ENCODE peak calls at places on chromosome 5, in nine cellular contexts. D, N, X, E, V, H, G, K and U are unnamed samples.

GRCh38 chr5:59357421-59357977 is 536.0 kb downstream of the PDE4D start:
- DNase-seq in V (peak; percentile 96), H (peak; percentile 55), N (no peak), K (no peak), E (peak; percentile 8), D (peak; percentile 32), G (peak; percentile 11), X (peak; percentile 22), U (no peak)

GRCh38 chr5:53023969-53024368 is 34.8 kb downstream of the ITGA2 start:
- DNase-seq in G (no peak), H (no peak), D (no peak), K (no peak), X (no peak), V (peak; percentile 26), N (no peak), E (peak; percentile 95), U (no peak)

GRCh38 chr5:157649091-157649490 is 3.1 kb downstream of the SOX30 start:
- DNase-seq in E (no peak), K (no peak), X (no peak), V (no peak), N (no peak), H (no peak), D (no peak), G (no peak), U (no peak)

GRCh38 chr5:40240671-40241070 is 439.0 kb upstream of the PTGER4 start:
- DNase-seq in E (no peak), H (no peak), G (no peak), N (no peak), V (no peak), K (no peak), D (no peak), X (no peak), U (no peak)

GRCh38 chr5:61082516-61083280 is 79.6 kb downstream of the SMIM15 start:
- DNase-seq in D (no peak), K (no peak), E (peak; percentile 39), N (no peak), H (no peak), V (no peak), X (no peak), G (no peak), U (no peak)

GRCh38 chr5:80408475-80408875 is 611 bp downstream of the ZFYVE16 start:
- DNase-seq in H (peak; percentile 76), V (peak; percentile 70), K (peak; percentile 23), X (no peak), D (peak; percentile 70), G (peak; percentile 61), N (peak; percentile 42), E (peak; percentile 38), U (no peak)

GRCh38 chr5:6899215-6899614 is 186.0 kb downstream of the TENT4A start:
- DNase-seq in X (no peak), G (no peak), H (no peak), D (peak; percentile 90), E (no peak), V (no peak), K (no peak), N (no peak), U (no peak)

GRCh38 chr5:3098821-3099220 is 347.3 kb upstream of the IRX2 start:
- DNase-seq in D (no peak), E (no peak), H (no peak), N (no peak), V (no peak), K (no peak), G (no peak), X (no peak), U (no peak)

GRCh38 chr5:14664270-14665109 is at the start of gene OTULIN:
- DNase-seq in E (peak; percentile 85), K (peak; percentile 72), V (peak; percentile 91), N (peak; percentile 86), D (peak; percentile 92), H (peak; percentile 95), X (peak; percentile 98), G (peak; percentile 90), U (no peak)

GRCh38 chr5:169870221-169870620 is 110.1 kb downstream of the INSYN2B start:
- DNase-seq in H (no peak), G (no peak), D (no peak), X (no peak), K (no peak), N (no peak), E (no peak), V (no peak), U (no peak)

GRCh38 chr5:95915999-95916686 is 45.5 kb downstream of the ELL2 start:
- DNase-seq in E (no peak), V (no peak), X (no peak), G (no peak), D (no peak), H (no peak), N (no peak), K (no peak), U (no peak)

GRCh38 chr5:108324886-108325285 is 57.0 kb downstream of the FBXL17 start:
- DNase-seq in K (no peak), X (no peak), V (no peak), H (no peak), D (no peak), N (no peak), G (no peak), E (no peak), U (no peak)

GRCh38 chr5:149635394-149635793 is 54.1 kb downstream of the ARHGEF37 start:
- DNase-seq in X (no peak), D (no peak), N (no peak), H (no peak), G (no peak), E (peak; percentile 74), K (no peak), V (no peak), U (no peak)

GRCh38 chr5:149633671-149634350 is 52.5 kb downstream of the ARHGEF37 start:
- DNase-seq in E (peak; percentile 46), K (no peak), N (no peak), D (no peak), V (no peak), X (no peak), G (no peak), H (no peak), U (no peak)

GRCh38 chr5:149631506-149631905 is 50.2 kb downstream of the ARHGEF37 start:
- DNase-seq in X (no peak), D (no peak), N (no peak), G (no peak), E (no peak), V (no peak), K (no peak), H (no peak), U (no peak)

GRCh38 chr5:149630337-149630736 is 49.0 kb downstream of the ARHGEF37 start:
- DNase-seq in H (no peak), K (no peak), N (no peak), V (no peak), D (no peak), E (no peak), X (no peak), G (no peak), U (no peak)

GRCh38 chr5:149632311-149633251 is 51.3 kb downstream of the ARHGEF37 start:
- DNase-seq in E (peak; percentile 93), N (no peak), K (no peak), V (peak; percentile 34), H (no peak), G (peak; percentile 31), X (no peak), D (no peak), U (no peak)
- TF ChIP-seq POLR2A in E (no peak), N (no peak), K (no peak), V (no peak), H (no peak), G (no peak), X (no peak), D (no peak), U (no peak)

GRCh38 chr5:143354025-143354424 is 49.5 kb downstream of the NR3C1 start:
- DNase-seq in K (no peak), N (no peak), X (no peak), G (no peak), V (no peak), H (no peak), E (no peak), D (no peak), U (no peak)

GRCh38 chr5:143350341-143350740 is 53.1 kb downstream of the NR3C1 start:
- DNase-seq in E (no peak), N (no peak), H (no peak), X (no peak), D (no peak), V (no peak), K (no peak), G (no peak), U (no peak)

GRCh38 chr5:143352691-143353090 is 50.8 kb downstream of the NR3C1 start:
- DNase-seq in N (no peak), D (no peak), X (no peak), V (no peak), E (no peak), K (no peak), H (no peak), G (no peak), U (no peak)

GRCh38 chr5:143349127-143349526 is 54.4 kb downstream of the NR3C1 start:
- DNase-seq in G (no peak), V (no peak), X (no peak), H (no peak), K (no peak), E (peak; percentile 37), N (no peak), D (no peak), U (no peak)

GRCh38 chr5:143350790-143351603 is 52.5 kb downstream of the NR3C1 start:
- DNase-seq in E (peak; percentile 95), K (no peak), V (peak; percentile 39), D (no peak), N (no peak), X (no peak), G (no peak), H (no peak), U (no peak)
- H3K4me1 ChIP-seq in E (peaks cover 15% of the 10 kb centered on the region), K (no peaks in the 10 kb centered on the region), V (peaks cover 98% of the 10 kb centered on the region), D (peaks cover 16% of the 10 kb centered on the region), N (peaks cover 10% of the 10 kb centered on the region), X (peaks cover 98% of the 10 kb centered on the region), G (peaks cover 10% of the 10 kb centered on the region), H (peaks cover 94% of the 10 kb centered on the region), U (peaks cover 81% of the 10 kb centered on the region)

GRCh38 chr5:72280655-72281069 is 39.4 kb downstream of the MRPS27 start:
- DNase-seq in X (no peak), H (no peak), V (peak; percentile 63), K (peak; percentile 28), N (peak; percentile 34), G (peak; percentile 9), D (peak; percentile 40), E (peak; percentile 66), U (no peak)
- TF ChIP-seq CTCF in X (no peak), H (peak; percentile 55), V (peak; percentile 49), K (peak; percentile 51), N (peak; percentile 30), G (no peak), D (peak; percentile 34), E (peak; percentile 52), U (peak; percentile 26)

DNA sequence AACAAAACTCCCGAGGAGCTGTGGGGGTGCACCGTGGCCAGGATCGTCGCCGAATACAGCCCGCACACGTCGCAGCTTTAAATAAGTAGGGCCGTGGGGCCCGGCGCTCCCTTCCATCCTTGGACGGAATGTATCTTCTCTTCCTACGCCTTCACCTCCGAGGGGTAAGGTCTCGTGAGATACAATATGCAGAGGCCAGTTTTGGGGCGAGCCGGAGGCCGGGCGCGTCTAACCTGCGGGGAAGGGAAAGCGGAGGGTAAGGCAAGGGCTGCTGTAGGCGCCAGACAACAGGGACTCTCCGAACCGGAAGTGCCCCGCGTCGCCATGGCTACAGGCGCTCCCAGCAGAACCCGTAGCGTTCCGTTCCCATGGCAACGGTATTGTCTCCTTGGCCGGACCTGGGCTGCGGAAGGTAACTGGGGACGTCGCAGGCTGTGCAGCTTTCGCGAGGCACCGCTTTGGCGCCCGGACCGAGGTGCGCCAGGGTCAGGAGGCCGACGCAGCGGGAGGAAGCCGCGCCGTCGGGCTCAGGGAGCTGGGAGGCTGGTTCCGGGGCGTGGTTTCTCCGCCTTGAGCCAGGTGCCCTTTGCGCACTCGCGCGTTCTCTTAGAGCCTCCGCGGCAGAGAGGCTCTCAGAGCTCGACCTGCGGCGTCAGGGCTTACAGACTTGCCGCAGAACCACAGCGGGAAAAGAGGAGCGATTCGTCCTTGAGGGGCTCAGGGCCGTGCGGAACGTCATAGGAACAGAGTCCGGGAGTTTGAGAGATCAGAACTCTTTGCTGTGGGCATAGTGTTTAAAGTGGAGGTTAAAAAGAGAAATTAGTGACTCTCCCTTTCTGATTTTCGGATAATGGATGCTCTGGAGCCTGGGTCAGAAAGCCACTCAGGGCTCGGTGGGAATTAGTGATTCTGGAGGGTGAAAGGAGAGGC is at the start of gene TTC23L:
- DNase-seq in H (peak; percentile 90), V (peak; percentile 92), N (peak; percentile 90), K (peak; percentile 79), G (peak; percentile 91), D (peak; percentile 98), X (peak; percentile 97), E (peak; percentile 79), U (peak; percentile 91)
- TF ChIP-seq POLR2A in H (peak; percentile 32), V (peak; percentile 84), N (no peak), K (no peak), G (peak; percentile 82), D (peak; percentile 52), X (no peak), E (no peak), U (no peak)